ENCODE peak calls at places on chromosomes 6 and 20, in six cellular contexts. One of them, this sample, is unnamed.

GRCh38 chr6:27672113-27672799 is 199.4 kb upstream of the ZNF184 start:
- DNase-seq in lower leg skin: no peak
- DNase-seq in neural progenitor cell: peak
- DNase-seq in tibial artery: no peak
- DNase-seq in SK-N-SH: no peak
- DNase-seq in mammary epithelial cell: peak
- DNase-seq in this sample: no peak

GRCh38 chr6:99412065-99412464 is 13.0 kb downstream of the PNISR start:
- DNase-seq in neural progenitor cell: no peak
- DNase-seq in SK-N-SH: no peak
- DNase-seq in mammary epithelial cell: no peak
- DNase-seq in tibial artery: no peak
- DNase-seq in lower leg skin: no peak
- DNase-seq in this sample: no peak

GRCh38 chr6:67888886-67889681 is 746.0 kb upstream of the ADGRB3 start:
- DNase-seq in lower leg skin: no peak
- DNase-seq in SK-N-SH: no peak
- DNase-seq in mammary epithelial cell: no peak
- DNase-seq in tibial artery: no peak
- DNase-seq in neural progenitor cell: no peak
- DNase-seq in this sample: no peak

GRCh38 chr6:158773581-158774449 is 45.4 kb downstream of the EZR start:
- DNase-seq in SK-N-SH: no peak
- DNase-seq in neural progenitor cell: no peak
- DNase-seq in mammary epithelial cell: no peak
- DNase-seq in lower leg skin: peak
- DNase-seq in tibial artery: peak
- DNase-seq in this sample: no peak

GRCh38 chr6:158357570-158358216 is 45.4 kb downstream of the TULP4 start:
- DNase-seq in neural progenitor cell: no peak
- DNase-seq in SK-N-SH: no peak
- DNase-seq in lower leg skin: no peak
- DNase-seq in tibial artery: no peak
- DNase-seq in mammary epithelial cell: no peak
- DNase-seq in this sample: no peak

GRCh38 chr6:4344317-4344899 is 209.0 kb upstream of the ECI2 start:
- DNase-seq in SK-N-SH: no peak
- DNase-seq in mammary epithelial cell: no peak
- DNase-seq in tibial artery: no peak
- DNase-seq in lower leg skin: no peak
- DNase-seq in neural progenitor cell: no peak
- DNase-seq in this sample: no peak

GRCh38 chr20:47355489-47356219 is 845 bp downstream of the ZMYND8 start:
- DNase-seq in mammary epithelial cell: no peak
- DNase-seq in tibial artery: no peak
- DNase-seq in SK-N-SH: no peak
- DNase-seq in lower leg skin: no peak
- DNase-seq in neural progenitor cell: peak
- DNase-seq in this sample: no peak

GRCh38 chr6:124962617-124963415 is 579 bp downstream of the RNF217 start:
- DNase-seq in SK-N-SH: peak
- DNase-seq in tibial artery: peak
- DNase-seq in lower leg skin: peak
- DNase-seq in neural progenitor cell: peak
- DNase-seq in mammary epithelial cell: peak
- DNase-seq in this sample: peak

GRCh38 chr20:889110-889509 is 27.0 kb downstream of the ANGPT4 start:
- DNase-seq in SK-N-SH: no peak
- DNase-seq in mammary epithelial cell: no peak
- DNase-seq in tibial artery: no peak
- DNase-seq in neural progenitor cell: no peak
- DNase-seq in lower leg skin: no peak
- DNase-seq in this sample: no peak

GRCh38 chr20:881051-881820 is 34.9 kb downstream of the ANGPT4 start:
- DNase-seq in SK-N-SH: no peak
- DNase-seq in mammary epithelial cell: peak
- DNase-seq in neural progenitor cell: no peak
- DNase-seq in tibial artery: no peak
- DNase-seq in lower leg skin: peak
- DNase-seq in this sample: no peak

GRCh38 chr20:888057-888456 is 28.1 kb downstream of the ANGPT4 start:
- DNase-seq in mammary epithelial cell: no peak
- DNase-seq in tibial artery: no peak
- DNase-seq in lower leg skin: peak
- DNase-seq in SK-N-SH: no peak
- DNase-seq in neural progenitor cell: no peak
- DNase-seq in this sample: no peak

GRCh38 chr20:889932-890463 is 26.1 kb downstream of the ANGPT4 start:
- DNase-seq in SK-N-SH: no peak
- DNase-seq in tibial artery: no peak
- DNase-seq in neural progenitor cell: no peak
- DNase-seq in lower leg skin: no peak
- DNase-seq in mammary epithelial cell: no peak
- DNase-seq in this sample: no peak

DNA sequence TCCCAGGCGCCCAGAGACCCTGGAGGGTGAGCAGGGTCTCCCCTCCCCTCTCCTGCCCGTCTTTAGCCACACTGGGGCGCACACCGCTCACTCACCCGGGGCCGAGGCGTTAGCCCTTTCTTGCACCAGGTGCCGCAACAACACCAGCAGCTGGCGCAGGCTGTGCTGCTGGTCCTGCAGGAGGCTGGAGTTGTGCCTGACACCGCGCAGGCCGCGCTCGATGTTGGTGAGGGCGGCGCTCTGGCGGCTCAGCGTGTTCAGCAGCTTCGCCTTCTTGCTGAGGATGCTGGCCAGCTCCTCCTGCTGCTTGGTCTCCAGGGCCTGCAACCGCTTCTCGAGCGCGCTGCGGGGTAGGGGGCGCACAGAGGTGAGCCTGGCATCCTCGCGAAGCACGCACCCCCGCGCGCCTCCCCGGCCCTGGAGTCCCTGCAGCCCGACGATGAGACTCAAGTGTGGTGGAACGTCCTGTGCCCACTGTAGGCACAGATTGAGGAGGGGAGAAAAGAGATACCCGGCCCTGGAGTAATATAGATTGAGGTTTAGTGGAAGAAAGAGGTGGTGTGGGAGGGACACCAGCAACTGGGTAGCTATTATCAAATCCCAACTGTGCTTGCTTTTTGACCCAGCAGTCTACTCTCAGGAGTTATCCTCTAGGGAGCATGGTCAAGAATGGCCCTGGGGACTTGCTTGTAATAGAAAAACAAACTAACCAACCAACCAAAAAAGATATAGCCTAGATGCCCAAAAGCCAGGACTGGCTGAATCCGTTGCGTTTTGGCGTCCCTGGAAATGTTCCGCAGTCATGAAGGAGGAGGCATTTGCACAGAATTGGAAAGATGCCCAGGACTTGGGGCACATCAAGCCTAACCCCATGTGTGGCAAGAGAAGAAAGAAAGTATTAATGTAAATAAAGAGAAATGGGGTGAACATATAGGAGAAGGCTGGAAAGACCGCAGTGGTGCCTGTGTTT is 30.9 kb downstream of the ANGPT4 start:
- DNase-seq in lower leg skin: peak
- DNase-seq in tibial artery: peak
- DNase-seq in mammary epithelial cell: peak
- DNase-seq in SK-N-SH: no peak
- DNase-seq in neural progenitor cell: peak
- DNase-seq in this sample: no peak
- TF ChIP-seq CTCF in lower leg skin: no peak
- TF ChIP-seq CTCF in tibial artery: peak
- TF ChIP-seq CTCF in mammary epithelial cell: no peak
- TF ChIP-seq CTCF in SK-N-SH: no peak
- TF ChIP-seq CTCF in neural progenitor cell: peak
- TF ChIP-seq CTCF in this sample: no peak

GRCh38 chr6:64507661-64508060 is 872.1 kb downstream of the PHF3 start:
- DNase-seq in SK-N-SH: no peak
- DNase-seq in mammary epithelial cell: no peak
- DNase-seq in neural progenitor cell: no peak
- DNase-seq in tibial artery: no peak
- DNase-seq in lower leg skin: no peak
- DNase-seq in this sample: no peak

GRCh38 chr6:64504509-64504908 is 868.9 kb downstream of the PHF3 start:
- DNase-seq in neural progenitor cell: no peak
- DNase-seq in SK-N-SH: no peak
- DNase-seq in lower leg skin: no peak
- DNase-seq in tibial artery: no peak
- DNase-seq in mammary epithelial cell: no peak
- DNase-seq in this sample: no peak

DNA sequence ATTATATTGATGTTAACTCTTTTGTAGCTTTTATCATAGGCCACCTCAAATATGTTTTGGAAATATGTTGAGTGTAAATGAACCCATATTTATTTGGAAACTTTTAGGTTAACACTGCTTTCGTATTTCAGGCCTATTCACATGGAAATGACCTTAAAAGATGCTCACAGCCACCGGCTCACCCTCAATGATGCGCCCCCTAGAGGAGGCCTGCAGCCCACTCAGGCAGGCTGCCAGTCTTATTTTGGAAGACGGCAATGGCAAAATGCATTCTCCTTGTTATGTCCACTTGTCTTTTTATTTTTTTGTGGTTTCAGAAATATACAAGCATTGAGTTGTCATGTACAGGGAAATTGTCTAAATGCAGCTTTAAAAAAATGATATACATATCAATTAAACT is 869.7 kb downstream of the PHF3 start:
- DNase-seq in mammary epithelial cell: no peak
- DNase-seq in neural progenitor cell: peak
- DNase-seq in lower leg skin: no peak
- DNase-seq in SK-N-SH: peak
- DNase-seq in tibial artery: no peak
- DNase-seq in this sample: no peak
- TF ChIP-seq CTCF in mammary epithelial cell: peak
- TF ChIP-seq CTCF in neural progenitor cell: peak
- TF ChIP-seq CTCF in lower leg skin: no peak
- TF ChIP-seq CTCF in SK-N-SH: peak
- TF ChIP-seq CTCF in tibial artery: no peak
- TF ChIP-seq CTCF in this sample: no peak

GRCh38 chr6:135144678-135145508 is 36.2 kb upstream of the MYB start:
- DNase-seq in SK-N-SH: peak
- DNase-seq in mammary epithelial cell: peak
- DNase-seq in neural progenitor cell: peak
- DNase-seq in lower leg skin: no peak
- DNase-seq in tibial artery: no peak
- DNase-seq in this sample: no peak
- TF ChIP-seq CTCF in SK-N-SH: peak
- TF ChIP-seq CTCF in mammary epithelial cell: peak
- TF ChIP-seq CTCF in neural progenitor cell: peak
- TF ChIP-seq CTCF in lower leg skin: no peak
- TF ChIP-seq CTCF in tibial artery: no peak
- TF ChIP-seq CTCF in this sample: no peak

GRCh38 chr6:33413601-33414120 is 2.8 kb downstream of the PHF1 start:
- DNase-seq in SK-N-SH: no peak
- DNase-seq in mammary epithelial cell: no peak
- DNase-seq in lower leg skin: no peak
- DNase-seq in tibial artery: no peak
- DNase-seq in neural progenitor cell: no peak
- DNase-seq in this sample: no peak

GRCh38 chr6:33415831-33416230 is 2.1 kb downstream of the CUTA start:
- DNase-seq in tibial artery: no peak
- DNase-seq in SK-N-SH: no peak
- DNase-seq in lower leg skin: no peak
- DNase-seq in neural progenitor cell: no peak
- DNase-seq in mammary epithelial cell: no peak
- DNase-seq in this sample: no peak

GRCh38 chr6:33413200-33413599 is 2.4 kb downstream of the PHF1 start:
- DNase-seq in SK-N-SH: no peak
- DNase-seq in tibial artery: no peak
- DNase-seq in lower leg skin: no peak
- DNase-seq in neural progenitor cell: no peak
- DNase-seq in mammary epithelial cell: no peak
- DNase-seq in this sample: no peak

GRCh38 chr6:33416386-33417126 is 1.4 kb downstream of the CUTA start:
- DNase-seq in tibial artery: no peak
- DNase-seq in lower leg skin: no peak
- DNase-seq in SK-N-SH: no peak
- DNase-seq in neural progenitor cell: no peak
- DNase-seq in mammary epithelial cell: no peak
- DNase-seq in this sample: no peak

DNA sequence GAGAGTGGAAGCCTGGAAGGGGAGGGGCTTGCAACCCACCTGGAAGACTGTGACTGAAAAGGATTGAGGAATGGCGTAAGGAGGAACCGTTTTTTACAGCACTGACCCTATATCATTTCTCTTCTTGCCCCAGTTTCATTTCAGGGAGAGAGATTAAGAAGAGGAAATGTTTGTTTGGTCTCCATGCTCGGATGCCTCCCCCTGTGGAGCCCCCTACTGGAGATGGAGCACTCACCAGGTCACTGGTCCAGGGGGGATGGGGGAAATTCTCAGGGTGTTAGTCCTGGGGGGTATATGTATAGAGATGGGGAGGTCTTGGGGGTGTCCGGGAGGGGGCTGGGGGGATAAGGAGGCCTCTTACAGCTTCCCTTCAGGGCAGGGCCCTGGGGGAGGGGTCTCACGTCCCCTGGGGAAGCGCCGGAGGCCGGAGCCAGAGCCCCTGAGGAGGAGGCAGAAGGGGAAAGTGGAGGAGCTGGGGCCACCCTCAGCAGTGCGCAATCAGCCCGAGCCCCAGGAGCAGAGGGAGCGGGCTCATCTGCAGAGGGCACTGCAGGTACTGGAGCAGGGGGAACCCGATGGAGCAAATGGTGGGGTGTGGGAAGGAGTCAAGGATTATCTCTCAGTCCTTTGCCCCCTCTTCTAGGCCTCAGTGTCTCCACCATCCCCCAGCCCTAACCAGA is 3.2 kb downstream of the CUTA start:
- DNase-seq in neural progenitor cell: peak
- DNase-seq in mammary epithelial cell: no peak
- DNase-seq in tibial artery: no peak
- DNase-seq in SK-N-SH: peak
- DNase-seq in lower leg skin: no peak
- DNase-seq in this sample: no peak
- TF ChIP-seq CTCF in neural progenitor cell: peak
- TF ChIP-seq CTCF in mammary epithelial cell: peak
- TF ChIP-seq CTCF in tibial artery: no peak
- TF ChIP-seq CTCF in SK-N-SH: peak
- TF ChIP-seq CTCF in lower leg skin: no peak
- TF ChIP-seq CTCF in this sample: no peak

GRCh38 chr6:44442833-44443444 is 55.4 kb downstream of the CDC5L start:
- DNase-seq in SK-N-SH: no peak
- DNase-seq in tibial artery: no peak
- DNase-seq in lower leg skin: no peak
- DNase-seq in mammary epithelial cell: no peak
- DNase-seq in neural progenitor cell: no peak
- DNase-seq in this sample: no peak
- TF ChIP-seq CTCF in SK-N-SH: no peak
- TF ChIP-seq CTCF in tibial artery: no peak
- TF ChIP-seq CTCF in lower leg skin: no peak
- TF ChIP-seq CTCF in mammary epithelial cell: no peak
- TF ChIP-seq CTCF in neural progenitor cell: no peak
- TF ChIP-seq CTCF in this sample: no peak